ENCODE peak calls at places on chromosomes 5 and 9, in eight cellular contexts. One of them, this sample, is unnamed.

GRCh38 chr9:84343111-84343521 is 2.6 kb upstream of the SLC28A3 start:
- DNase-seq in heart left ventricle: no peak
- DNase-seq in right atrium auricular region: no peak
- DNase-seq in left ventricle myocardium inferior: no peak
- DNase-seq in A673: no peak
- DNase-seq in body of pancreas: no peak
- DNase-seq in mesendoderm: no peak
- DNase-seq in GM23248: peak
- DNase-seq in this sample: no peak

GRCh38 chr9:117907420-117907819 is 203.2 kb downstream of the TLR4 start:
- DNase-seq in left ventricle myocardium inferior: no peak
- DNase-seq in mesendoderm: no peak
- DNase-seq in A673: no peak
- DNase-seq in heart left ventricle: no peak
- DNase-seq in body of pancreas: no peak
- DNase-seq in GM23248: no peak
- DNase-seq in right atrium auricular region: no peak
- DNase-seq in this sample: no peak

GRCh38 chr5:15604986-15605385 is 105.0 kb downstream of the FBXL7 start:
- DNase-seq in body of pancreas: no peak
- DNase-seq in A673: no peak
- DNase-seq in GM23248: no peak
- DNase-seq in left ventricle myocardium inferior: no peak
- DNase-seq in heart left ventricle: no peak
- DNase-seq in mesendoderm: no peak
- DNase-seq in right atrium auricular region: no peak
- DNase-seq in this sample: no peak

GRCh38 chr9:114900937-114901802 is 29.2 kb downstream of the TNFSF8 start:
- DNase-seq in GM23248: peak
- DNase-seq in left ventricle myocardium inferior: no peak
- DNase-seq in right atrium auricular region: no peak
- DNase-seq in A673: no peak
- DNase-seq in heart left ventricle: no peak
- DNase-seq in mesendoderm: no peak
- DNase-seq in body of pancreas: no peak
- DNase-seq in this sample: no peak

GRCh38 chr9:109776391-109776790 is 3.6 kb upstream of the PALM2AKAP2 start:
- DNase-seq in right atrium auricular region: no peak
- DNase-seq in GM23248: no peak
- DNase-seq in A673: no peak
- DNase-seq in left ventricle myocardium inferior: no peak
- DNase-seq in mesendoderm: no peak
- DNase-seq in heart left ventricle: no peak
- DNase-seq in body of pancreas: no peak
- DNase-seq in this sample: peak

GRCh38 chr5:28703651-28704260 is 1665.4 kb upstream of the CDH9 start:
- DNase-seq in body of pancreas: no peak
- DNase-seq in GM23248: no peak
- DNase-seq in A673: no peak
- DNase-seq in right atrium auricular region: no peak
- DNase-seq in mesendoderm: peak
- DNase-seq in heart left ventricle: no peak
- DNase-seq in left ventricle myocardium inferior: no peak
- DNase-seq in this sample: no peak

GRCh38 chr9:4073371-4073770 is 226.5 kb downstream of the GLIS3 start:
- DNase-seq in left ventricle myocardium inferior: no peak
- DNase-seq in A673: peak
- DNase-seq in body of pancreas: no peak
- DNase-seq in heart left ventricle: no peak
- DNase-seq in GM23248: no peak
- DNase-seq in mesendoderm: peak
- DNase-seq in right atrium auricular region: no peak
- DNase-seq in this sample: peak

GRCh38 chr9:136784997-136785361 is 6.2 kb upstream of the TMEM141 start:
- DNase-seq in mesendoderm: no peak
- DNase-seq in heart left ventricle: no peak
- DNase-seq in GM23248: no peak
- DNase-seq in body of pancreas: no peak
- DNase-seq in A673: no peak
- DNase-seq in right atrium auricular region: no peak
- DNase-seq in left ventricle myocardium inferior: no peak
- DNase-seq in this sample: no peak

GRCh38 chr9:89476546-89476945 is 21.4 kb downstream of the SEMA4D start:
- DNase-seq in right atrium auricular region: no peak
- DNase-seq in left ventricle myocardium inferior: no peak
- DNase-seq in heart left ventricle: no peak
- DNase-seq in A673: no peak
- DNase-seq in body of pancreas: no peak
- DNase-seq in mesendoderm: no peak
- DNase-seq in GM23248: no peak
- DNase-seq in this sample: no peak

GRCh38 chr9:90642570-90643539 is at the start of gene DIRAS2:
- DNase-seq in heart left ventricle: peak
- DNase-seq in left ventricle myocardium inferior: peak
- DNase-seq in GM23248: peak
- DNase-seq in A673: peak
- DNase-seq in body of pancreas: peak
- DNase-seq in mesendoderm: peak
- DNase-seq in right atrium auricular region: no peak
- DNase-seq in this sample: no peak

GRCh38 chr5:133607451-133607850 is 4.9 kb downstream of the FSTL4 start:
- DNase-seq in GM23248: no peak
- DNase-seq in mesendoderm: no peak
- DNase-seq in heart left ventricle: no peak
- DNase-seq in body of pancreas: no peak
- DNase-seq in left ventricle myocardium inferior: no peak
- DNase-seq in A673: no peak
- DNase-seq in right atrium auricular region: no peak
- DNase-seq in this sample: peak

GRCh38 chr5:65102826-65103673 is 334.3 kb downstream of the CWC27 start:
- DNase-seq in right atrium auricular region: no peak
- DNase-seq in mesendoderm: peak
- DNase-seq in GM23248: peak
- DNase-seq in heart left ventricle: peak
- DNase-seq in A673: peak
- DNase-seq in body of pancreas: peak
- DNase-seq in left ventricle myocardium inferior: peak
- DNase-seq in this sample: no peak

GRCh38 chr9:3762076-3762475 is 236.3 kb upstream of the RFX3 start:
- DNase-seq in right atrium auricular region: no peak
- DNase-seq in mesendoderm: peak
- DNase-seq in A673: no peak
- DNase-seq in GM23248: no peak
- DNase-seq in body of pancreas: no peak
- DNase-seq in heart left ventricle: no peak
- DNase-seq in left ventricle myocardium inferior: no peak
- DNase-seq in this sample: no peak

DNA sequence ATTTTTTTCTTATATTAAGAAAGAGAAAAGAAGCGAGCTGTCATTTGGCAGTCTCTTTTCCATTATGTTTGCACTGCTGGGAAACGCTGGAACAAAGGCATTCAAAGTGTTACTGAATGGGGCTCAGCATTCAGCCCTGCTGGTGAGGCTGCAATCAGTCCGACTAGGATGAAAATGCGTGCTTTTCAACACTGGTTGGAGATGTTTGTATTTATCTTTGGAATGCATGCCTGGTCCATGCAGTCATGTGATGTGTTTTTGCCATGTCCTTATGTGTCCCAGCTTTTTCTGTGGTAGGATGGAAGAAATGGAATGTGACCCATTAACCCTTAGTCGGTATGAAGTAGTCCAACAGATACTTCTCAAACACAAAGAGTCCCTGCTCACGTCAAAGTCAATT is 603.0 kb upstream of the ZNF608 start:
- DNase-seq in body of pancreas: no peak
- DNase-seq in GM23248: peak
- DNase-seq in mesendoderm: peak
- DNase-seq in left ventricle myocardium inferior: no peak
- DNase-seq in heart left ventricle: no peak
- DNase-seq in A673: no peak
- DNase-seq in right atrium auricular region: no peak
- DNase-seq in this sample: no peak
- H3K27ac ChIP-seq in body of pancreas: no peak
- H3K27ac ChIP-seq in GM23248: no peak
- H3K27ac ChIP-seq in mesendoderm: no peak
- H3K27ac ChIP-seq in left ventricle myocardium inferior: peak
- H3K27ac ChIP-seq in heart left ventricle: no peak
- H3K27ac ChIP-seq in A673: no peak
- H3K27ac ChIP-seq in right atrium auricular region: no peak
- H3K27ac ChIP-seq in this sample: no peak

GRCh38 chr5:78361226-78361993 is 993 bp downstream of the SCAMP1 start:
- DNase-seq in heart left ventricle: peak
- DNase-seq in right atrium auricular region: peak
- DNase-seq in left ventricle myocardium inferior: peak
- DNase-seq in mesendoderm: peak
- DNase-seq in GM23248: peak
- DNase-seq in A673: peak
- DNase-seq in body of pancreas: peak
- DNase-seq in this sample: peak
- H3K27ac ChIP-seq in heart left ventricle: peak
- H3K27ac ChIP-seq in right atrium auricular region: peak
- H3K27ac ChIP-seq in left ventricle myocardium inferior: peak
- H3K27ac ChIP-seq in mesendoderm: no peak
- H3K27ac ChIP-seq in GM23248: peak
- H3K27ac ChIP-seq in A673: peak
- H3K27ac ChIP-seq in body of pancreas: peak
- H3K27ac ChIP-seq in this sample: peak

GRCh38 chr5:57859626-57860025 is 377.0 kb upstream of the ACTBL2 start:
- DNase-seq in body of pancreas: no peak
- DNase-seq in heart left ventricle: no peak
- DNase-seq in A673: no peak
- DNase-seq in right atrium auricular region: no peak
- DNase-seq in left ventricle myocardium inferior: no peak
- DNase-seq in GM23248: no peak
- DNase-seq in mesendoderm: no peak
- DNase-seq in this sample: no peak

GRCh38 chr5:57858905-57859304 is 376.3 kb upstream of the ACTBL2 start:
- DNase-seq in mesendoderm: no peak
- DNase-seq in left ventricle myocardium inferior: no peak
- DNase-seq in heart left ventricle: peak
- DNase-seq in body of pancreas: no peak
- DNase-seq in A673: no peak
- DNase-seq in GM23248: no peak
- DNase-seq in right atrium auricular region: no peak
- DNase-seq in this sample: peak

GRCh38 chr5:57862471-57863282 is 380.1 kb upstream of the ACTBL2 start:
- DNase-seq in heart left ventricle: peak
- DNase-seq in left ventricle myocardium inferior: no peak
- DNase-seq in body of pancreas: no peak
- DNase-seq in A673: no peak
- DNase-seq in mesendoderm: peak
- DNase-seq in right atrium auricular region: no peak
- DNase-seq in GM23248: peak
- DNase-seq in this sample: no peak

GRCh38 chr5:57857696-57858095 is 375.1 kb upstream of the ACTBL2 start:
- DNase-seq in mesendoderm: no peak
- DNase-seq in A673: no peak
- DNase-seq in body of pancreas: no peak
- DNase-seq in left ventricle myocardium inferior: no peak
- DNase-seq in right atrium auricular region: no peak
- DNase-seq in GM23248: no peak
- DNase-seq in heart left ventricle: no peak
- DNase-seq in this sample: no peak

DNA sequence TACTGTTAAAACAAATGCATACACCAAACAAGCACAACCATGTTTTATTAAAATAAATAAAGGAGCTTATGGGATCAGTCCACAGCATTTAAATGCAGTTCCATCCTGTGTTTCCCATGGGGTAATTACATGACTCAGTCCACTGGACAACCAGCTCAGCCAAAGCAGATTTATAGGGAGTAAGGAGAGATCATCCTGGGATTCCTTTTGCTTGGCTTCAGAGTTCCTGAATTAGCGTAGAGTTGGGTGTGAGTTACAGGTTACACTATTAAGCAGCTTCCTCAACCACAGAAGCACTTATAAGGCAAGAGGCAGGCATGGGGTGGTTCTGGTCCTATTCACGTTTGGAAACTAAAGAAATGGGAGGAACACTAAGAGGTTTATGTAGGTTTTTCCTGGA is 381.1 kb upstream of the ACTBL2 start:
- DNase-seq in body of pancreas: no peak
- DNase-seq in heart left ventricle: no peak
- DNase-seq in A673: no peak
- DNase-seq in GM23248: peak
- DNase-seq in left ventricle myocardium inferior: no peak
- DNase-seq in right atrium auricular region: no peak
- DNase-seq in mesendoderm: no peak
- DNase-seq in this sample: peak
- H3K27ac ChIP-seq in body of pancreas: no peak
- H3K27ac ChIP-seq in heart left ventricle: no peak
- H3K27ac ChIP-seq in A673: no peak
- H3K27ac ChIP-seq in GM23248: peak
- H3K27ac ChIP-seq in left ventricle myocardium inferior: no peak
- H3K27ac ChIP-seq in right atrium auricular region: no peak
- H3K27ac ChIP-seq in mesendoderm: no peak
- H3K27ac ChIP-seq in this sample: no peak

GRCh38 chr9:37512439-37512838 is 26.7 kb downstream of the POLR1E start:
- DNase-seq in GM23248: no peak
- DNase-seq in body of pancreas: no peak
- DNase-seq in right atrium auricular region: no peak
- DNase-seq in heart left ventricle: no peak
- DNase-seq in left ventricle myocardium inferior: no peak
- DNase-seq in A673: no peak
- DNase-seq in mesendoderm: peak
- DNase-seq in this sample: no peak

GRCh38 chr9:37511715-37512010 is 25.9 kb downstream of the POLR1E start:
- DNase-seq in right atrium auricular region: no peak
- DNase-seq in left ventricle myocardium inferior: no peak
- DNase-seq in A673: no peak
- DNase-seq in GM23248: no peak
- DNase-seq in heart left ventricle: no peak
- DNase-seq in body of pancreas: no peak
- DNase-seq in mesendoderm: no peak
- DNase-seq in this sample: peak

GRCh38 chr9:37515620-37516258 is 30.0 kb downstream of the POLR1E start:
- DNase-seq in mesendoderm: no peak
- DNase-seq in left ventricle myocardium inferior: no peak
- DNase-seq in A673: no peak
- DNase-seq in GM23248: no peak
- DNase-seq in body of pancreas: no peak
- DNase-seq in heart left ventricle: no peak
- DNase-seq in right atrium auricular region: no peak
- DNase-seq in this sample: no peak

GRCh38 chr9:37517977-37518376 is 32.2 kb downstream of the POLR1E start:
- DNase-seq in left ventricle myocardium inferior: no peak
- DNase-seq in body of pancreas: no peak
- DNase-seq in A673: no peak
- DNase-seq in GM23248: no peak
- DNase-seq in right atrium auricular region: no peak
- DNase-seq in mesendoderm: no peak
- DNase-seq in heart left ventricle: no peak
- DNase-seq in this sample: no peak

DNA sequence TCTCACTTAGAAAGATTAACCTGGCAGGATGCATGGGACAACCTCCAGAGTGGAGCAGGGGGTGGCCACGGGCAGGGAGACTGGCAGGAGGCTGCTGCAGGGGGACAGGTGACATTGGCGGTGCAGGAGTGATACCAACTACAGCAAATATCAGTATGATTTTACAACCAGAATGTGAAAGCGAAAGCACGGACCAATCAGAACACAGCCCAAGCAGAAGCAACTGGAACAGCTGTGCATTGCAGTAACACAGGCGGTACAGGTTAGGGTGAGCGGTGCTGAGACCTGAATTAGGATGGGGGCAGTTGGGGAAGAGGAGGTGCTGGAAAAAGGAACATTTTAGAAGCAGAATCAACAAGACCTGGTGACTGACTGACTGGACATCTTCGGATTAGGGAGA is 29.3 kb downstream of the POLR1E start:
- DNase-seq in GM23248: no peak
- DNase-seq in body of pancreas: no peak
- DNase-seq in mesendoderm: no peak
- DNase-seq in heart left ventricle: no peak
- DNase-seq in right atrium auricular region: no peak
- DNase-seq in A673: no peak
- DNase-seq in left ventricle myocardium inferior: no peak
- DNase-seq in this sample: no peak
- H3K27ac ChIP-seq in GM23248: no peak
- H3K27ac ChIP-seq in body of pancreas: no peak
- H3K27ac ChIP-seq in mesendoderm: no peak
- H3K27ac ChIP-seq in heart left ventricle: no peak
- H3K27ac ChIP-seq in right atrium auricular region: no peak
- H3K27ac ChIP-seq in A673: no peak
- H3K27ac ChIP-seq in left ventricle myocardium inferior: no peak
- H3K27ac ChIP-seq in this sample: no peak

This sample was measured in SJCRH30.